ENCODE peak calls at places on chromosome 11, in six cellular contexts. J, T, M, X, Q and K are unnamed samples. For H3K36me3, the result is how much of the 10 kb centered on the place peaks cover.

GRCh38 chr11:112016765-112017356 is 8.3 kb upstream of the DLAT start:
- DNase-seq in J (no peak), T (no peak), M (no peak), X (no peak), Q (no peak), K (no peak)

GRCh38 chr11:111631666-111632039 is 29.4 kb downstream of the SIK2 start:
- DNase-seq in J (no peak), T (peak), M (no peak), X (no peak), Q (no peak), K (no peak)

GRCh38 chr11:62544521-62545436 is 1.8 kb downstream of the AHNAK start:
- DNase-seq in J (no peak), T (no peak), M (no peak), X (no peak), Q (no peak), K (no peak)

GRCh38 chr11:69645801-69646492 is 5.0 kb downstream of the CCND1 start:
- DNase-seq in J (no peak), T (no peak), M (no peak), X (no peak), Q (no peak), K (no peak)

GRCh38 chr11:130737866-130738431 is 178.3 kb downstream of the SNX19 start:
- DNase-seq in J (no peak), T (no peak), M (no peak), X (no peak), Q (no peak), K (no peak)

GRCh38 chr11:87726511-87726910 is 448.7 kb downstream of the RAB38 start:
- DNase-seq in J (no peak), T (no peak), M (no peak), X (no peak), Q (no peak), K (no peak)

GRCh38 chr11:414333-414857 is 404 bp downstream of the SIGIRR start:
- DNase-seq in J (no peak), T (no peak), M (no peak), X (no peak), Q (no peak), K (no peak)

GRCh38 chr11:2808850-2809847 is 76.4 kb downstream of the CDKN1C start:
- DNase-seq in J (no peak), T (no peak), M (no peak), X (peak), Q (no peak), K (no peak)

GRCh38 chr11:35166369-35167360 is 27.7 kb downstream of the CD44 start:
- DNase-seq in J (no peak), T (no peak), M (peak), X (no peak), Q (no peak), K (no peak)

GRCh38 chr11:9802291-9802861 is 138.5 kb downstream of the SWAP70 start:
- DNase-seq in J (peak), T (no peak), M (no peak), X (no peak), Q (no peak), K (no peak)

GRCh38 chr11:70397336-70397982 is 870 bp upstream of the CTTN start:
- DNase-seq in J (peak), T (peak), M (peak), X (no peak), Q (no peak), K (no peak)

GRCh38 chr11:107202189-107202588 is 183.9 kb upstream of the GUCY1A2 start:
- DNase-seq in J (no peak), T (peak), M (no peak), X (no peak), Q (no peak), K (no peak)

GRCh38 chr11:117232022-117232878 is at the start of the genes PCSK7 and RNF214:
- DNase-seq in J (peak), T (peak), M (no peak), X (peak), Q (peak), K (peak)

GRCh38 chr11:134503104-134503503 is 91.1 kb upstream of the B3GAT1 start:
- DNase-seq in J (peak), T (no peak), M (no peak), X (peak), Q (no peak), K (no peak)

GRCh38 chr11:18754308-18754707 is 28.3 kb upstream of the IGSF22 start:
- DNase-seq in J (no peak), T (no peak), M (no peak), X (no peak), Q (no peak), K (no peak)

GRCh38 chr11:1036303-1036923 is at the start of gene MUC6:
- DNase-seq in J (peak), T (no peak), M (no peak), X (no peak), Q (no peak), K (no peak)

GRCh38 chr11:86627776-86628455 is 44.5 kb downstream of the ME3 start:
- DNase-seq in J (no peak), T (no peak), M (no peak), X (no peak), Q (no peak), K (no peak)

GRCh38 chr11:134555510-134555909 is 143.5 kb upstream of the B3GAT1 start:
- DNase-seq in J (no peak), T (no peak), M (no peak), X (no peak), Q (no peak), K (no peak)

GRCh38 chr11:89667001-89667400 is 43.1 kb upstream of the TRIM77 start:
- DNase-seq in J (no peak), T (no peak), M (no peak), X (no peak), Q (no peak), K (no peak)

GRCh38 chr11:130160460-130161090 is 993 bp downstream of the ST14 start:
- DNase-seq in J (peak), T (no peak), M (no peak), X (no peak), Q (no peak), K (no peak)

GRCh38 chr11:77474509-77475070 is 696 bp upstream of the PAK1 start:
- DNase-seq in J (no peak), T (no peak), M (no peak), X (no peak), Q (no peak), K (no peak)

GRCh38 chr11:120133216-120134105 is 4.5 kb downstream of the TRIM29 start:
- DNase-seq in J (no peak), T (no peak), M (no peak), X (peak), Q (peak), K (no peak)

GRCh38 chr11:129453293-129453721 is 77.7 kb downstream of the BARX2 start:
- DNase-seq in J (peak), T (no peak), M (no peak), X (peak), Q (no peak), K (no peak)

DNA sequence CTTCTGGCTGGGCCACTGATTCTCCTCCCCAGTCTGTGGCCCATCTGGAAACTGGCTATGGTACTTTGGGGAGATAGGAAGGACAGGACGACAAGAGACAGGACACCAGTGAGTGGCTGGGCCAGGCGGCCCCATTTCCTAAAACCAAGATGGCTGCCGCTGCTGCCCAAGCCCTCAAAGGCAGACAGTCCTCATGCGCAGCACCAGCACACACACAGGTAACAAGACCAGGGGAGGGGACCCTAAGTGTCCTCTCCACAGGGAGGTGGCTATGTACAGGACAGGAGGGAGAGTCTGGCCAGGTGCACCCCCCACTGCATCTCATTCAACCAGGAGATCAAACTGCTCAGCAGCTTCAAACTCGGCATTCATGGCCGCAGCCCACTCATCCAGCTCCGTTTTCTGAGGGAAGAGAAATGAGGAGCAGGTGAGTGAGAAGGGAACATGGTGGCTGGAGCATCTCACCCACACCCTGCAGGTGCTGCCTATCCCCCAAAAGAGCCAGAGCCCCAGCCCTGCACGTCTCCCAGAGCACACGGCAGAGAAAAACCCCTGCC is 5.0 kb downstream of the CDCA5 start:
- DNase-seq in J (no peak), T (no peak), M (no peak), X (no peak), Q (no peak), K (no peak)
- TF ChIP-seq POLR2AphosphoS5 in J (no peak), T (no peak), M (no peak), X (no peak), Q (no peak), K (no peak)

GRCh38 chr11:20097319-20098221 is 62.7 kb downstream of the DBX1 start:
- DNase-seq in J (no peak), T (no peak), M (no peak), X (no peak), Q (no peak), K (no peak)
- H3K36me3 ChIP-seq in J (under half), T (half or more), M (under half), X (under half), Q (under half), K (under half)

DNA sequence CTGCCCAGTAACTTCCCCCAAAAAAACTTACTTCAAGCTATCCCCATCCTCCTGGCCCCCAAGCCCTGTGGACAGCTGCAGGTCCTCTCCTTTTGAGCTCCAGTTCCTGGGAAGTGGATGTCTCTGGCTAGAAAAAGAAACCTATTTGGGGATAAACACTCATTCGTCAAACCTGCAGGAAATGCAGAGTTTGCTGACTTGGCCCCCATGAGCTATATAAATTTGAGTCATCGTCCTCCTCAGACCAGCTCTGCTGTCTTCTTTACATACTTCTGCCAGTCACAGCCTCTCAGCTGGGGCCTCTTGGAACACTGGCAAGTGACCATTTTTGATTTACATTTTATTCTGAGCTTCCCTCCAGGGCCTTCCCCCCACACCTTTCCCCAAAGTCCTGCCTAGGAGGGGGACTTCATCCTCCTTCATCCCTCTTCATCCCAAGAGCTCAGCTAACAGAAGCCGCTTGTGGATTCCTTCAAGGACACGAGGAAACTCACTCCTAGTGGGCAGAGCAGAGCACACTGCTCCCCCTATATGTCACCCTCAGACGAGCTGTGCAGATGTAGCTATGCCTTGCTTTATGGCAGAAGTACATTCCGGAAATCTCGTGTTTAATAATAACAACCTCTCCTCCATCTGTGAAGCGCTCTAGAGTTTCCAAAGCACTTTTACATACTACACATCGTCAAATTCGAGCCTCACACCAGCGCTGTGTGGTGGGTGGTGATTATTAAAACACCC is 131.8 kb downstream of the FEZ1 start:
- DNase-seq in J (no peak), T (no peak), M (no peak), X (no peak), Q (no peak), K (no peak)
- TF ChIP-seq CTCF in J (peak), T (no peak), M (peak), X (no peak), Q (no peak), K (no peak)

GRCh38 chr11:82988936-82989627 is 82.6 kb downstream of the RAB30 start:
- DNase-seq in J (no peak), T (peak), M (no peak), X (no peak), Q (no peak), K (no peak)
- TF ChIP-seq POLR2AphosphoS5 in J (no peak), T (no peak), M (no peak), X (no peak), Q (no peak), K (no peak)